ENCODE peak calls at places on chromosomes 5 and 9, in six cellular contexts. One of them, this sample, is unnamed.

GRCh38 chr5:82375488-82376294 is 97.5 kb upstream of the RPS23 start:
- DNase-seq in bronchial epithelial cell: no peak
- DNase-seq in left lung: no peak
- DNase-seq in AG09309: no peak
- DNase-seq in NB4: no peak
- DNase-seq in Panc1: no peak
- DNase-seq in this sample: no peak

GRCh38 chr5:88734983-88735382 is 148.0 kb downstream of the MEF2C start:
- DNase-seq in bronchial epithelial cell: no peak
- DNase-seq in left lung: no peak
- DNase-seq in AG09309: no peak
- DNase-seq in NB4: no peak
- DNase-seq in Panc1: no peak
- DNase-seq in this sample: no peak

GRCh38 chr5:68344447-68345111 is 129.0 kb downstream of the PIK3R1 start:
- DNase-seq in bronchial epithelial cell: peak; percentile 88
- DNase-seq in left lung: no peak
- DNase-seq in AG09309: no peak
- DNase-seq in NB4: peak; percentile 48
- DNase-seq in Panc1: no peak
- DNase-seq in this sample: peak; percentile 83

GRCh38 chr5:52799358-52799982 is 11.8 kb downstream of the ITGA1 start:
- DNase-seq in bronchial epithelial cell: no peak
- DNase-seq in left lung: no peak
- DNase-seq in AG09309: peak; percentile 52
- DNase-seq in NB4: peak; percentile 40
- DNase-seq in Panc1: no peak
- DNase-seq in this sample: peak; percentile 87

GRCh38 chr5:61330879-61331406 is 1.1 kb upstream of the ZSWIM6 start:
- DNase-seq in bronchial epithelial cell: peak; percentile 64
- DNase-seq in left lung: peak; percentile 95
- DNase-seq in AG09309: no peak
- DNase-seq in NB4: peak; percentile 59
- DNase-seq in Panc1: no peak
- DNase-seq in this sample: peak; percentile 70

GRCh38 chr5:160165137-160166068 is 46.2 kb upstream of the PWWP2A start:
- DNase-seq in bronchial epithelial cell: peak; percentile 97
- DNase-seq in left lung: peak; percentile 90
- DNase-seq in AG09309: peak; percentile 96
- DNase-seq in NB4: no peak
- DNase-seq in Panc1: peak; percentile 85
- DNase-seq in this sample: peak; percentile 100

GRCh38 chr9:114291886-114292590 is 30.9 kb upstream of the ORM1 start:
- DNase-seq in bronchial epithelial cell: no peak
- DNase-seq in left lung: no peak
- DNase-seq in AG09309: no peak
- DNase-seq in NB4: no peak
- DNase-seq in Panc1: no peak
- DNase-seq in this sample: no peak

GRCh38 chr9:109793196-109793595 is 13.2 kb downstream of the PALM2AKAP2 start:
- DNase-seq in bronchial epithelial cell: peak; percentile 85
- DNase-seq in left lung: no peak
- DNase-seq in AG09309: peak; percentile 87
- DNase-seq in NB4: no peak
- DNase-seq in Panc1: no peak
- DNase-seq in this sample: peak; percentile 97

GRCh38 chr9:35688558-35689350 is 971 bp downstream of the TPM2 start:
- DNase-seq in bronchial epithelial cell: peak; percentile 89
- DNase-seq in left lung: no peak
- DNase-seq in AG09309: no peak
- DNase-seq in NB4: peak; percentile 51
- DNase-seq in Panc1: no peak
- DNase-seq in this sample: peak; percentile 95

GRCh38 chr9:92990461-92990860 is 43.1 kb downstream of the FGD3 start:
- DNase-seq in bronchial epithelial cell: no peak
- DNase-seq in left lung: no peak
- DNase-seq in AG09309: no peak
- DNase-seq in NB4: no peak
- DNase-seq in Panc1: no peak
- DNase-seq in this sample: no peak

GRCh38 chr5:123597018-123597417 is 85.0 kb downstream of the CSNK1G3 start:
- DNase-seq in bronchial epithelial cell: no peak
- DNase-seq in left lung: no peak
- DNase-seq in AG09309: no peak
- DNase-seq in NB4: no peak
- DNase-seq in Panc1: no peak
- DNase-seq in this sample: no peak

GRCh38 chr5:10355071-10355889 is 1.8 kb downstream of the MARCHF6 start:
- DNase-seq in bronchial epithelial cell: peak; percentile 40
- DNase-seq in left lung: no peak
- DNase-seq in AG09309: no peak
- DNase-seq in NB4: peak; percentile 44
- DNase-seq in Panc1: no peak
- DNase-seq in this sample: peak; percentile 31

GRCh38 chr9:98900244-98900643 is 43.5 kb upstream of the COL15A1 start:
- DNase-seq in bronchial epithelial cell: no peak
- DNase-seq in left lung: no peak
- DNase-seq in AG09309: no peak
- DNase-seq in NB4: no peak
- DNase-seq in Panc1: no peak
- DNase-seq in this sample: no peak

GRCh38 chr9:107612136-107612535 is 122.6 kb upstream of the KLF4 start:
- DNase-seq in bronchial epithelial cell: no peak
- DNase-seq in left lung: peak; percentile 85
- DNase-seq in AG09309: no peak
- DNase-seq in NB4: peak; percentile 96
- DNase-seq in Panc1: no peak
- DNase-seq in this sample: peak; percentile 67

GRCh38 chr9:22214021-22214420 is 204.9 kb upstream of the CDKN2B start:
- DNase-seq in bronchial epithelial cell: no peak
- DNase-seq in left lung: no peak
- DNase-seq in AG09309: no peak
- DNase-seq in NB4: no peak
- DNase-seq in Panc1: no peak
- DNase-seq in this sample: peak; percentile 38

GRCh38 chr5:83055166-83055565 is 22.0 kb downstream of the TMEM167A start:
- DNase-seq in bronchial epithelial cell: no peak
- DNase-seq in left lung: no peak
- DNase-seq in AG09309: no peak
- DNase-seq in NB4: no peak
- DNase-seq in Panc1: no peak
- DNase-seq in this sample: no peak

GRCh38 chr5:37896159-37896558 is 56.3 kb upstream of the GDNF start:
- DNase-seq in bronchial epithelial cell: no peak
- DNase-seq in left lung: no peak
- DNase-seq in AG09309: no peak
- DNase-seq in NB4: no peak
- DNase-seq in Panc1: no peak
- DNase-seq in this sample: no peak

GRCh38 chr5:138648841-138649240 is 73.6 kb upstream of the HSPA9 start:
- DNase-seq in bronchial epithelial cell: no peak
- DNase-seq in left lung: peak; percentile 6
- DNase-seq in AG09309: no peak
- DNase-seq in NB4: no peak
- DNase-seq in Panc1: no peak
- DNase-seq in this sample: no peak

GRCh38 chr5:163460562-163461176 is at the start of gene HMMR:
- DNase-seq in bronchial epithelial cell: peak; percentile 31
- DNase-seq in left lung: no peak
- DNase-seq in AG09309: no peak
- DNase-seq in NB4: no peak
- DNase-seq in Panc1: no peak
- DNase-seq in this sample: no peak

GRCh38 chr5:87069974-87070608 is 197.6 kb upstream of the RASA1 start:
- DNase-seq in bronchial epithelial cell: peak; percentile 63
- DNase-seq in left lung: no peak
- DNase-seq in AG09309: peak; percentile 42
- DNase-seq in NB4: peak; percentile 60
- DNase-seq in Panc1: peak; percentile 30
- DNase-seq in this sample: peak; percentile 75

GRCh38 chr5:6195711-6196358 is 182.5 kb downstream of the MED10 start:
- DNase-seq in bronchial epithelial cell: no peak
- DNase-seq in left lung: no peak
- DNase-seq in AG09309: no peak
- DNase-seq in NB4: no peak
- DNase-seq in Panc1: no peak
- DNase-seq in this sample: no peak

GRCh38 chr5:103942587-103943186 is 380.1 kb upstream of the NUDT12 start:
- DNase-seq in bronchial epithelial cell: no peak
- DNase-seq in left lung: no peak
- DNase-seq in AG09309: no peak
- DNase-seq in NB4: no peak
- DNase-seq in Panc1: no peak
- DNase-seq in this sample: no peak

GRCh38 chr9:93126151-93126781 is 7.8 kb downstream of the NINJ1 start:
- DNase-seq in bronchial epithelial cell: no peak
- DNase-seq in left lung: no peak
- DNase-seq in AG09309: no peak
- DNase-seq in NB4: no peak
- DNase-seq in Panc1: no peak
- DNase-seq in this sample: no peak

GRCh38 chr5:14267166-14267838 is 124.2 kb downstream of the TRIO start:
- DNase-seq in bronchial epithelial cell: no peak
- DNase-seq in left lung: peak; percentile 66
- DNase-seq in AG09309: no peak
- DNase-seq in NB4: peak; percentile 13
- DNase-seq in Panc1: no peak
- DNase-seq in this sample: no peak

GRCh38 chr9:137175345-137175961 is 3.6 kb upstream of the TMEM210 start:
- DNase-seq in bronchial epithelial cell: no peak
- DNase-seq in left lung: no peak
- DNase-seq in AG09309: no peak
- DNase-seq in NB4: no peak
- DNase-seq in Panc1: no peak
- DNase-seq in this sample: no peak

GRCh38 chr9:96721303-96721702 is 56.6 kb downstream of the ZNF510 start:
- DNase-seq in bronchial epithelial cell: no peak
- DNase-seq in left lung: no peak
- DNase-seq in AG09309: no peak
- DNase-seq in NB4: no peak
- DNase-seq in Panc1: no peak
- DNase-seq in this sample: no peak

GRCh38 chr5:150780180-150780692 is 1.7 kb downstream of the SMIM3 start:
- DNase-seq in bronchial epithelial cell: no peak
- DNase-seq in left lung: no peak
- DNase-seq in AG09309: no peak
- DNase-seq in NB4: peak; percentile 86
- DNase-seq in Panc1: no peak
- DNase-seq in this sample: peak; percentile 95
- H3K4me3 ChIP-seq in bronchial epithelial cell: no peak overlapping the region
- H3K4me3 ChIP-seq in left lung: peak overlapping the region; percentile 59
- H3K4me3 ChIP-seq in AG09309: peak overlapping the region; percentile 98
- H3K4me3 ChIP-seq in NB4: peak overlapping the region; percentile 83
- H3K4me3 ChIP-seq in Panc1: peak overlapping the region; percentile 88
- H3K4me3 ChIP-seq in this sample: peak overlapping the region; percentile 79

GRCh38 chr5:77630246-77631165 is 8.0 kb downstream of the OTP start:
- DNase-seq in bronchial epithelial cell: no peak
- DNase-seq in left lung: peak; percentile 83
- DNase-seq in AG09309: no peak
- DNase-seq in NB4: peak; percentile 87
- DNase-seq in Panc1: peak; percentile 38
- DNase-seq in this sample: no peak
- TF ChIP-seq CTCF in bronchial epithelial cell: peak; percentile 11
- TF ChIP-seq CTCF in left lung: no peak
- TF ChIP-seq CTCF in AG09309: peak; percentile 14
- TF ChIP-seq CTCF in NB4: peak; percentile 20
- TF ChIP-seq CTCF in Panc1: peak; percentile 55
- TF ChIP-seq CTCF in this sample: no peak

GRCh38 chr9:128687453-128687852 is 1.6 kb upstream of the SET start:
- DNase-seq in bronchial epithelial cell: no peak
- DNase-seq in left lung: no peak
- DNase-seq in AG09309: no peak
- DNase-seq in NB4: no peak
- DNase-seq in Panc1: no peak
- DNase-seq in this sample: no peak
- H3K4me3 ChIP-seq in bronchial epithelial cell: no peak overlapping the region
- H3K4me3 ChIP-seq in left lung: no peak overlapping the region
- H3K4me3 ChIP-seq in AG09309: no peak overlapping the region
- H3K4me3 ChIP-seq in NB4: no peak overlapping the region
- H3K4me3 ChIP-seq in Panc1: no peak overlapping the region
- H3K4me3 ChIP-seq in this sample: no peak overlapping the region

GRCh38 chr5:43007246-43007910 is 32.7 kb downstream of the ANXA2R start:
- DNase-seq in bronchial epithelial cell: peak; percentile 90
- DNase-seq in left lung: peak; percentile 92
- DNase-seq in AG09309: peak; percentile 77
- DNase-seq in NB4: peak; percentile 98
- DNase-seq in Panc1: peak; percentile 95
- DNase-seq in this sample: peak; percentile 91
- TF ChIP-seq CTCF in bronchial epithelial cell: no peak
- TF ChIP-seq CTCF in left lung: no peak
- TF ChIP-seq CTCF in AG09309: no peak
- TF ChIP-seq CTCF in NB4: no peak
- TF ChIP-seq CTCF in Panc1: no peak
- TF ChIP-seq CTCF in this sample: no peak

GRCh38 chr5:179166886-179167841 is 107.0 kb downstream of the ZNF354C start:
- DNase-seq in bronchial epithelial cell: no peak
- DNase-seq in left lung: peak; percentile 88
- DNase-seq in AG09309: no peak
- DNase-seq in NB4: peak; percentile 60
- DNase-seq in Panc1: no peak
- DNase-seq in this sample: peak; percentile 74
- H3K4me3 ChIP-seq in bronchial epithelial cell: no peak overlapping the region
- H3K4me3 ChIP-seq in left lung: peak overlapping the region; percentile 18
- H3K4me3 ChIP-seq in AG09309: no peak overlapping the region
- H3K4me3 ChIP-seq in NB4: no peak overlapping the region
- H3K4me3 ChIP-seq in Panc1: no peak overlapping the region
- H3K4me3 ChIP-seq in this sample: peak overlapping the region; percentile 28

GRCh38 chr9:129182122-129182521 is 4.1 kb upstream of the IER5L start:
- DNase-seq in bronchial epithelial cell: no peak
- DNase-seq in left lung: no peak
- DNase-seq in AG09309: no peak
- DNase-seq in NB4: no peak
- DNase-seq in Panc1: no peak
- DNase-seq in this sample: no peak
- TF ChIP-seq CTCF in bronchial epithelial cell: no peak
- TF ChIP-seq CTCF in left lung: no peak
- TF ChIP-seq CTCF in AG09309: no peak
- TF ChIP-seq CTCF in NB4: no peak
- TF ChIP-seq CTCF in Panc1: no peak
- TF ChIP-seq CTCF in this sample: no peak

GRCh38 chr5:74622944-74623343 is 17.6 kb downstream of the ENC1 start:
- DNase-seq in bronchial epithelial cell: no peak
- DNase-seq in left lung: no peak
- DNase-seq in AG09309: no peak
- DNase-seq in NB4: no peak
- DNase-seq in Panc1: no peak
- DNase-seq in this sample: no peak
- H3K4me3 ChIP-seq in bronchial epithelial cell: no peak overlapping the region
- H3K4me3 ChIP-seq in left lung: no peak overlapping the region
- H3K4me3 ChIP-seq in AG09309: no peak overlapping the region
- H3K4me3 ChIP-seq in NB4: no peak overlapping the region
- H3K4me3 ChIP-seq in Panc1: no peak overlapping the region
- H3K4me3 ChIP-seq in this sample: no peak overlapping the region